ENCODE peak calls at places on chromosomes 2 and 18, in four cellular contexts. E is NCI-H2081; H is activated CD4-positive, alpha-beta T cell treated with anti-CD3 and anti-CD28 coated beads, Interleukin-2, amount 50 U/mL, for 24 hours; G is activated B cell treated with CpG ODN at 0.5 μM for 24 hours. S is an unnamed sample.

GRCh38 chr2:75460630-75461029 is 100.1 kb downstream of the EVA1A start:
- DNase-seq in E (no peak), H (no peak), G (no peak), S (no peak)

GRCh38 chr2:164203131-164203530 is 418.2 kb downstream of the GRB14 start:
- DNase-seq in E (no peak), H (no peak), G (no peak), S (no peak)

GRCh38 chr18:31577195-31577594 is 14.5 kb upstream of the TTR start:
- DNase-seq in E (no peak), H (no peak), G (no peak), S (no peak)

GRCh38 chr18:79754831-79755351 is 42.8 kb upstream of the KCNG2 start:
- DNase-seq in E (no peak), H (no peak), G (peak), S (no peak)

GRCh38 chr2:18620867-18621266 is 31.5 kb upstream of the NT5C1B start:
- DNase-seq in E (no peak), H (no peak), G (no peak), S (no peak)

GRCh38 chr18:26233208-26233607 is 7.0 kb downstream of the TAF4B start:
- DNase-seq in E (peak), H (no peak), G (no peak), S (no peak)

GRCh38 chr2:41962912-41963652 is 84.7 kb upstream of the PKDCC start:
- DNase-seq in E (no peak), H (no peak), G (no peak), S (no peak)

GRCh38 chr2:161208527-161209139 is 48.4 kb downstream of the TANK start:
- DNase-seq in E (no peak), H (no peak), G (no peak), S (no peak)

GRCh38 chr2:240556553-240557100 is 1.2 kb downstream of the ANKMY1 start:
- DNase-seq in E (no peak), H (no peak), G (no peak), S (peak)